ENCODE peak calls at places on chromosomes 3 and 15, in six cellular contexts. Y is A549; H is effector memory CD4-positive, alpha-beta T cell; K is endothelial cell; Q is NAMALWA; A is ACHN. N is an unnamed sample.

GRCh38 chr3:164451083-164451910 is 627.0 kb downstream of the SI start:
- DNase-seq in Y (no peak), H (no peak), K (no peak), Q (no peak), A (no peak), N (no peak)

GRCh38 chr3:81303326-81303725 is 458.1 kb downstream of the GBE1 start:
- DNase-seq in Y (no peak), H (no peak), K (no peak), Q (no peak), A (no peak), N (no peak)

GRCh38 chr15:96254168-96254567 is 76.3 kb upstream of the NR2F2 start:
- DNase-seq in Y (no peak), H (no peak), K (no peak), Q (no peak), A (no peak), N (no peak)

GRCh38 chr15:61367953-61368352 is 138.9 kb upstream of the RORA start:
- DNase-seq in Y (peak), H (no peak), K (no peak), Q (peak), A (no peak), N (peak)

GRCh38 chr3:117524890-117525289 is 815.3 kb downstream of the TUSC7 start:
- DNase-seq in Y (no peak), H (no peak), K (no peak), Q (no peak), A (peak), N (no peak)

GRCh38 chr3:138271189-138271794 is 58.4 kb downstream of the NME9 start:
- DNase-seq in Y (no peak), H (no peak), K (no peak), Q (peak), A (no peak), N (no peak)

GRCh38 chr3:168034152-168034928 is 61.4 kb downstream of the GOLIM4 start:
- DNase-seq in Y (no peak), H (no peak), K (no peak), Q (no peak), A (peak), N (no peak)

GRCh38 chr3:36597422-36597821 is 166.9 kb downstream of the DCLK3 start:
- DNase-seq in Y (peak), H (no peak), K (no peak), Q (no peak), A (no peak), N (no peak)

GRCh38 chr3:190677001-190677400 is 163.1 kb downstream of the IL1RAP start:
- DNase-seq in Y (no peak), H (no peak), K (no peak), Q (no peak), A (no peak), N (no peak)

GRCh38 chr15:57941816-57942215 is 123.7 kb downstream of the ALDH1A2 start:
- DNase-seq in Y (no peak), H (no peak), K (no peak), Q (no peak), A (no peak), N (no peak)

GRCh38 chr3:43794776-43795175 is 104.0 kb downstream of the ABHD5 start:
- DNase-seq in Y (no peak), H (no peak), K (no peak), Q (no peak), A (no peak), N (no peak)

GRCh38 chr3:136008221-136008620 is 42.7 kb downstream of the PPP2R3A start:
- DNase-seq in Y (no peak), H (no peak), K (no peak), Q (no peak), A (no peak), N (no peak)

GRCh38 chr15:89812126-89812846 is 2.4 kb downstream of the ANPEP start:
- DNase-seq in Y (peak), H (no peak), K (no peak), Q (no peak), A (no peak), N (no peak)

GRCh38 chr3:54859204-54859603 is 68.7 kb downstream of the LRTM1 start:
- DNase-seq in Y (no peak), H (no peak), K (no peak), Q (no peak), A (peak), N (no peak)

GRCh38 chr3:133058831-133059230 is 20.6 kb downstream of the TMEM108 start:
- DNase-seq in Y (no peak), H (no peak), K (no peak), Q (no peak), A (no peak), N (no peak)

GRCh38 chr15:93319121-93319814 is 230.3 kb upstream of the RGMA start:
- DNase-seq in Y (no peak), H (no peak), K (no peak), Q (no peak), A (no peak), N (no peak)

GRCh38 chr15:79640206-79640605 is 208.1 kb downstream of the MINAR1 start:
- DNase-seq in Y (peak), H (no peak), K (no peak), Q (no peak), A (peak), N (no peak)

GRCh38 chr3:195111322-195111710 is 159.6 kb downstream of the XXYLT1 start:
- DNase-seq in Y (no peak), H (no peak), K (no peak), Q (no peak), A (no peak), N (no peak)

GRCh38 chr3:73773228-73773627 is 148.5 kb upstream of the PDZRN3 start:
- DNase-seq in Y (no peak), H (no peak), K (no peak), Q (no peak), A (no peak), N (no peak)

GRCh38 chr15:41207687-41208448 is 22.7 kb downstream of the EXD1 start:
- DNase-seq in Y (no peak), H (no peak), K (no peak), Q (no peak), A (no peak), N (no peak)

GRCh38 chr3:178097576-178097975 is 438.7 kb upstream of the KCNMB2 start:
- DNase-seq in Y (peak), H (no peak), K (no peak), Q (no peak), A (no peak), N (no peak)

GRCh38 chr3:44210967-44211366 is 30.7 kb upstream of the TOPAZ1 start:
- DNase-seq in Y (no peak), H (no peak), K (no peak), Q (no peak), A (no peak), N (no peak)

GRCh38 chr3:120147072-120147871 is 53.0 kb upstream of the GSK3B start:
- DNase-seq in Y (peak), H (peak), K (no peak), Q (peak), A (no peak), N (peak)

GRCh38 chr3:47681016-47681415 is 100.7 kb downstream of the SMARCC1 start:
- DNase-seq in Y (no peak), H (no peak), K (no peak), Q (no peak), A (no peak), N (no peak)

GRCh38 chr3:14513566-14514322 is 26.4 kb downstream of the GRIP2 start:
- DNase-seq in Y (no peak), H (no peak), K (no peak), Q (no peak), A (no peak), N (no peak)

GRCh38 chr15:75455982-75456531 is 4.6 kb upstream of the SIN3A start:
- DNase-seq in Y (peak), H (peak), K (peak), Q (peak), A (peak), N (no peak)

GRCh38 chr15:92914768-92915221 is 14.7 kb downstream of the CHD2 start:
- DNase-seq in Y (peak), H (no peak), K (no peak), Q (no peak), A (no peak), N (no peak)

GRCh38 chr3:13598926-13599886 is 50.3 kb downstream of the FBLN2 start:
- DNase-seq in Y (peak), H (no peak), K (no peak), Q (no peak), A (no peak), N (no peak)

GRCh38 chr3:141321109-141321497 is 47.2 kb upstream of the ZBTB38 start:
- DNase-seq in Y (no peak), H (no peak), K (no peak), Q (no peak), A (peak), N (no peak)

GRCh38 chr3:72892081-72892763 is 4.4 kb downstream of the GXYLT2 start:
- DNase-seq in Y (no peak), H (no peak), K (no peak), Q (no peak), A (no peak), N (no peak)

GRCh38 chr3:186598108-186598784 is 14.6 kb upstream of the AHSG start:
- DNase-seq in Y (no peak), H (no peak), K (no peak), Q (no peak), A (peak), N (no peak)